ENCODE peak calls at places on chromosomes 2 and 18, in five cellular contexts. R is heart right ventricle, N is foreskin fibroblast, E is GM13976, V is lower lobe of right lung. J is an unnamed sample.

GRCh38 chr18:75483662-75484061 is 56.2 kb upstream of the SMIM21 start:
- DNase-seq in R (no peak), N (no peak), E (no peak), V (no peak), J (no peak)

GRCh38 chr2:5914831-5915611 is 222.8 kb downstream of the SOX11 start:
- DNase-seq in R (peak), N (no peak), E (no peak), V (no peak), J (no peak)

GRCh38 chr2:197248623-197249022 is 62.0 kb downstream of the ANKRD44 start:
- DNase-seq in R (no peak), N (no peak), E (no peak), V (no peak), J (no peak)

GRCh38 chr18:49863769-49864615 is 50.7 kb upstream of the ACAA2 start:
- DNase-seq in R (no peak), N (no peak), E (no peak), V (no peak), J (no peak)

GRCh38 chr2:112643488-112643887 is 2.3 kb upstream of the SLC20A1 start:
- DNase-seq in R (no peak), N (no peak), E (no peak), V (no peak), J (no peak)

GRCh38 chr18:32086866-32087265 is 4.8 kb upstream of the RNF138 start:
- DNase-seq in R (no peak), N (peak), E (no peak), V (no peak), J (no peak)

GRCh38 chr2:204849887-204850286 is 304.6 kb downstream of the PARD3B start:
- DNase-seq in R (no peak), N (no peak), E (no peak), V (no peak), J (no peak)

GRCh38 chr18:49585781-49586663 is 24.2 kb downstream of the LIPG start:
- DNase-seq in R (no peak), N (no peak), E (no peak), V (no peak), J (no peak)

GRCh38 chr2:160993543-160994090 is 166.6 kb upstream of the TANK start:
- DNase-seq in R (no peak), N (peak), E (no peak), V (no peak), J (no peak)

GRCh38 chr2:28436525-28437051 is 43.9 kb downstream of the FOSL2 start:
- DNase-seq in R (no peak), N (no peak), E (no peak), V (peak), J (no peak)

GRCh38 chr2:29196792-29197788 is 81.9 kb downstream of the CLIP4 start:
- DNase-seq in R (peak), N (peak), E (peak), V (peak), J (no peak)

GRCh38 chr2:28681216-28681981 is 70.2 kb upstream of the PPP1CB start:
- DNase-seq in R (no peak), N (no peak), E (peak), V (no peak), J (no peak)

GRCh38 chr2:200509227-200509607 is 651 bp downstream of the KCTD18 start:
- DNase-seq in R (peak), N (no peak), E (peak), V (no peak), J (no peak)

GRCh38 chr2:210392469-210392881 is 77.5 kb upstream of the MYL1 start:
- DNase-seq in R (no peak), N (no peak), E (no peak), V (no peak), J (no peak)

GRCh38 chr2:239227661-239228371 is 173.0 kb downstream of the HDAC4 start:
- DNase-seq in R (no peak), N (peak), E (no peak), V (no peak), J (peak)

GRCh38 chr2:34656632-34657031 is 1057.5 kb upstream of the FAM98A start:
- DNase-seq in R (no peak), N (no peak), E (no peak), V (no peak), J (no peak)

GRCh38 chr2:227783404-227784138 is 30.1 kb upstream of the CCL20 start:
- DNase-seq in R (no peak), N (no peak), E (peak), V (no peak), J (no peak)

GRCh38 chr2:156896294-156896693 is 361.2 kb upstream of the GALNT5 start:
- DNase-seq in R (no peak), N (peak), E (no peak), V (no peak), J (no peak)

GRCh38 chr2:45930396-45930792 is 278.9 kb downstream of the PRKCE start:
- DNase-seq in R (no peak), N (peak), E (no peak), V (no peak), J (no peak)
- TF ChIP-seq CTCF in R (no peak), N (no peak), E (no peak), V (no peak), J (no peak)

DNA sequence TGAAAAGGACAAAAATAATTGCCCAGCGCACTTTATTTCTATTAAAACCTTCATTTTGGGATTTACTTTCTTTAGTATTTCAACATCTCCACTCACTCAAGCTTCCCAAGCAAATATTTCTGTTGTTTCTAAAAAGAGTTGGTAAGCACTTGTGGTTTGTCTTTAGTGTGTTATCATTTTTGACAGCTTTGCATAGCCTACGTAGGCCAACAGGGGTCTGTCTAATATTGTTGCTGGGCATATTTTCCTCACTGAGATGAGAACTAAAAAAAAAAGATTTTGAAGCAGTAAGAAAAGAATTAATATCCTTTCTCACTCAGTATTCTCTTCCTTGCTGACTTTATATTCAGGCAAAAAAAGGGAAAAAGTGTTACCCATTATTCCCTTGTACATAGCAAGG is 494.1 kb downstream of the ARHGAP15 start:
- DNase-seq in R (no peak), N (no peak), E (no peak), V (no peak), J (no peak)
- TF ChIP-seq CTCF in R (no peak), N (no peak), E (no peak), V (no peak), J (peak)

GRCh38 chr2:46352621-46353020 is 55.4 kb downstream of the EPAS1 start:
- DNase-seq in R (peak), N (no peak), E (no peak), V (peak), J (no peak)
- TF ChIP-seq CTCF in R (peak), N (no peak), E (no peak), V (no peak), J (peak)

GRCh38 chr2:43034242-43034619 is 192.2 kb downstream of the ZFP36L2 start:
- DNase-seq in R (no peak), N (no peak), E (no peak), V (no peak), J (peak)

GRCh38 chr2:43034921-43035320 is 191.5 kb downstream of the ZFP36L2 start:
- DNase-seq in R (no peak), N (no peak), E (no peak), V (no peak), J (peak)

GRCh38 chr2:43033466-43034241 is 192.8 kb downstream of the ZFP36L2 start:
- DNase-seq in R (no peak), N (no peak), E (no peak), V (no peak), J (peak)

GRCh38 chr2:43038034-43038719 is 188.2 kb downstream of the ZFP36L2 start:
- DNase-seq in R (no peak), N (no peak), E (no peak), V (no peak), J (peak)

DNA sequence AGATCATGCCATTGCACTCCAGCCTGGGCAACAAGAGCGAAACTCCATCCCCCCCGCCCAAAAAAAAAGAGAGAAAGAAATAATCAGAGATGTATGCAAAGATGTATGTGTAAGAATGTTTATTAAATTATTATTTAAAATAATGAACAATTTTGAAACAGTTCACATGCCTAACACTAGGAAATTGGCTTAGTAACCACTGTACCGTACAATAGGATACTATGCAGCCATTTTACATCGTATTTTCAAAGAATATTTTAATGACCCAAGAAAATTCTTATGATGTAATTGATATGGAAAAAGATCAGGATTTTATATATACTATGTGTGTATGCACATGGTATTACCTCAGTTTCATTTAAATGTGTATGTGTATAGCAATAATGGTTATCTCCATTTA is 190.5 kb downstream of the ZFP36L2 start:
- DNase-seq in R (no peak), N (no peak), E (no peak), V (no peak), J (no peak)
- TF ChIP-seq CTCF in R (no peak), N (no peak), E (no peak), V (no peak), J (peak)